ENCODE peak calls at places on chromosome 21, in seven cellular contexts. One of them, this sample, is unnamed.

GRCh38 chr21:44427241-44428120 is 27.8 kb upstream of the LRRC3 start:
- DNase-seq in DMS 273 treated with DMSO at 0.1 percent for 48 hours: no peak
- DNase-seq in heart right ventricle: no peak
- DNase-seq in H9: peak
- DNase-seq in HCEC 1CT: no peak
- DNase-seq in NCI-H2029 treated with DMSO at 0.1 percent for 48 hours: peak
- DNase-seq in GM12892: no peak
- DNase-seq in this sample: no peak

GRCh38 chr21:36743008-36743407 is 44.1 kb downstream of the SIM2 start:
- DNase-seq in DMS 273 treated with DMSO at 0.1 percent for 48 hours: no peak
- DNase-seq in heart right ventricle: no peak
- DNase-seq in H9: no peak
- DNase-seq in HCEC 1CT: no peak
- DNase-seq in NCI-H2029 treated with DMSO at 0.1 percent for 48 hours: no peak
- DNase-seq in GM12892: no peak
- DNase-seq in this sample: no peak

GRCh38 chr21:28207776-28208175 is 784.9 kb downstream of the LTN1 start:
- DNase-seq in DMS 273 treated with DMSO at 0.1 percent for 48 hours: no peak
- DNase-seq in heart right ventricle: no peak
- DNase-seq in H9: no peak
- DNase-seq in HCEC 1CT: peak
- DNase-seq in NCI-H2029 treated with DMSO at 0.1 percent for 48 hours: no peak
- DNase-seq in GM12892: no peak
- DNase-seq in this sample: peak

GRCh38 chr21:29499734-29500343 is 201.1 kb downstream of the BACH1 start:
- DNase-seq in DMS 273 treated with DMSO at 0.1 percent for 48 hours: peak
- DNase-seq in heart right ventricle: no peak
- DNase-seq in H9: peak
- DNase-seq in HCEC 1CT: peak
- DNase-seq in NCI-H2029 treated with DMSO at 0.1 percent for 48 hours: no peak
- DNase-seq in GM12892: no peak
- DNase-seq in this sample: peak

GRCh38 chr21:37915516-37915915 is 741 bp downstream of the KCNJ6 start:
- DNase-seq in DMS 273 treated with DMSO at 0.1 percent for 48 hours: no peak
- DNase-seq in heart right ventricle: no peak
- DNase-seq in H9: peak
- DNase-seq in HCEC 1CT: no peak
- DNase-seq in NCI-H2029 treated with DMSO at 0.1 percent for 48 hours: no peak
- DNase-seq in GM12892: no peak
- DNase-seq in this sample: no peak

GRCh38 chr21:43277481-43278351 is 108.9 kb downstream of the CRYAA start:
- DNase-seq in DMS 273 treated with DMSO at 0.1 percent for 48 hours: no peak
- DNase-seq in heart right ventricle: peak
- DNase-seq in H9: no peak
- DNase-seq in HCEC 1CT: no peak
- DNase-seq in NCI-H2029 treated with DMSO at 0.1 percent for 48 hours: no peak
- DNase-seq in GM12892: no peak
- DNase-seq in this sample: no peak

GRCh38 chr21:16579538-16579937 is 849.8 kb downstream of the USP25 start:
- DNase-seq in DMS 273 treated with DMSO at 0.1 percent for 48 hours: no peak
- DNase-seq in heart right ventricle: peak
- DNase-seq in H9: no peak
- DNase-seq in HCEC 1CT: no peak
- DNase-seq in NCI-H2029 treated with DMSO at 0.1 percent for 48 hours: no peak
- DNase-seq in GM12892: no peak
- DNase-seq in this sample: peak

GRCh38 chr21:38804617-38805281 is 980 bp upstream of the ETS2 start:
- DNase-seq in DMS 273 treated with DMSO at 0.1 percent for 48 hours: no peak
- DNase-seq in heart right ventricle: peak
- DNase-seq in H9: peak
- DNase-seq in HCEC 1CT: peak
- DNase-seq in NCI-H2029 treated with DMSO at 0.1 percent for 48 hours: peak
- DNase-seq in GM12892: no peak
- DNase-seq in this sample: peak

GRCh38 chr21:33024278-33025103 is 1.2 kb upstream of the OLIG2 start:
- DNase-seq in DMS 273 treated with DMSO at 0.1 percent for 48 hours: no peak
- DNase-seq in heart right ventricle: no peak
- DNase-seq in H9: peak
- DNase-seq in HCEC 1CT: no peak
- DNase-seq in NCI-H2029 treated with DMSO at 0.1 percent for 48 hours: no peak
- DNase-seq in GM12892: no peak
- DNase-seq in this sample: no peak

GRCh38 chr21:35227774-35228173 is 178.7 kb upstream of the RUNX1 start:
- DNase-seq in DMS 273 treated with DMSO at 0.1 percent for 48 hours: no peak
- DNase-seq in heart right ventricle: no peak
- DNase-seq in H9: no peak
- DNase-seq in HCEC 1CT: no peak
- DNase-seq in NCI-H2029 treated with DMSO at 0.1 percent for 48 hours: peak
- DNase-seq in GM12892: no peak
- DNase-seq in this sample: peak

GRCh38 chr21:39110431-39110830 is 72.8 kb downstream of the PSMG1 start:
- DNase-seq in DMS 273 treated with DMSO at 0.1 percent for 48 hours: no peak
- DNase-seq in heart right ventricle: no peak
- DNase-seq in H9: no peak
- DNase-seq in HCEC 1CT: no peak
- DNase-seq in NCI-H2029 treated with DMSO at 0.1 percent for 48 hours: no peak
- DNase-seq in GM12892: no peak
- DNase-seq in this sample: no peak

GRCh38 chr21:33203371-33203724 is 26.4 kb upstream of the IFNAR2 start:
- DNase-seq in DMS 273 treated with DMSO at 0.1 percent for 48 hours: no peak
- DNase-seq in heart right ventricle: no peak
- DNase-seq in H9: no peak
- DNase-seq in HCEC 1CT: no peak
- DNase-seq in NCI-H2029 treated with DMSO at 0.1 percent for 48 hours: no peak
- DNase-seq in GM12892: no peak
- DNase-seq in this sample: no peak

GRCh38 chr21:36691539-36692124 is 7.3 kb upstream of the SIM2 start:
- DNase-seq in DMS 273 treated with DMSO at 0.1 percent for 48 hours: no peak
- DNase-seq in heart right ventricle: no peak
- DNase-seq in H9: no peak
- DNase-seq in HCEC 1CT: no peak
- DNase-seq in NCI-H2029 treated with DMSO at 0.1 percent for 48 hours: no peak
- DNase-seq in GM12892: no peak
- DNase-seq in this sample: no peak

This sample was measured in SJCRH30.